ENCODE peak calls at places on chromosomes 13 and 19, in four cellular contexts. Z is stomach, N is A549, R is body of pancreas. C is an unnamed sample.

GRCh38 chr13:90416519-90416918 is 931.0 kb upstream of the MIR17HG start:
- DNase-seq in R (no peak), N (no peak), Z (no peak), C (peak; percentile 76)

GRCh38 chr19:42075364-42075615 is 676 bp upstream of the ZNF574 start:
- DNase-seq in R (no peak), N (no peak), Z (no peak), C (no peak)

GRCh38 chr13:38391341-38391740 is 41.7 kb downstream of the UFM1 start:
- DNase-seq in Z (no peak), N (no peak), R (no peak), C (no peak)

GRCh38 chr19:43438291-43439162 is 23.8 kb downstream of the TEX101 start:
- DNase-seq in R (peak; percentile 20), Z (peak; percentile 28), N (peak; percentile 36), C (peak; percentile 92)

GRCh38 chr13:49443327-49443688 is 556 bp downstream of the CAB39L start:
- DNase-seq in R (no peak), N (no peak), Z (no peak), C (no peak)

GRCh38 chr19:4328243-4328990 is 10.2 kb downstream of the STAP2 start:
- DNase-seq in Z (peak; percentile 96), R (peak; percentile 94), N (no peak), C (peak; percentile 95)

GRCh38 chr13:33639640-33640080 is 178.3 kb upstream of the RFC3 start:
- DNase-seq in R (no peak), Z (no peak), N (no peak), C (no peak)

GRCh38 chr13:34037636-34038325 is 219.8 kb downstream of the RFC3 start:
- DNase-seq in Z (no peak), R (no peak), N (no peak), C (no peak)

GRCh38 chr19:52270266-52270885 is 989 bp downstream of the ZNF766 start:
- DNase-seq in Z (no peak), N (peak; percentile 47), R (no peak), C (peak; percentile 33)

GRCh38 chr13:90448466-90449037 is 898.9 kb upstream of the MIR17HG start:
- DNase-seq in R (no peak), N (no peak), Z (no peak), C (no peak)

GRCh38 chr19:13100871-13101589 is 1.6 kb downstream of the LYL1 start:
- DNase-seq in N (no peak), R (no peak), Z (no peak), C (no peak)

GRCh38 chr19:49441210-49441959 is at the start of gene SLC17A7:
- DNase-seq in Z (no peak), R (no peak), N (peak; percentile 91), C (peak; percentile 71)

GRCh38 chr19:52936151-52936957 is 13.1 kb upstream of the ZNF888 start:
- DNase-seq in N (no peak), Z (peak; percentile 60), R (no peak), C (no peak)

GRCh38 chr19:7869453-7869909 is 4.7 kb downstream of the PRR36 start:
- DNase-seq in N (no peak), Z (peak; percentile 82), R (peak; percentile 81), C (peak; percentile 73)

GRCh38 chr13:21395953-21396352 is 63.1 kb downstream of the ZDHHC20 start:
- DNase-seq in Z (no peak), N (no peak), R (no peak), C (no peak)

GRCh38 chr19:29233591-29233990 is 20.6 kb upstream of the UQCRFS1 start:
- DNase-seq in Z (no peak), R (no peak), N (no peak), C (no peak)

GRCh38 chr13:98370806-98371553 is 193.9 kb upstream of the RNF113B start:
- DNase-seq in Z (peak; percentile 69), N (no peak), R (peak; percentile 52), C (peak; percentile 17)

GRCh38 chr13:38223093-38223492 is 126.6 kb upstream of the UFM1 start:
- DNase-seq in Z (no peak), R (no peak), N (no peak), C (peak; percentile 70)

GRCh38 chr19:12801466-12802266 is at the start of the genes PRDX2 and THSD8:
- DNase-seq in Z (peak; percentile 87), R (peak; percentile 88), N (no peak), C (peak; percentile 90)

DNA sequence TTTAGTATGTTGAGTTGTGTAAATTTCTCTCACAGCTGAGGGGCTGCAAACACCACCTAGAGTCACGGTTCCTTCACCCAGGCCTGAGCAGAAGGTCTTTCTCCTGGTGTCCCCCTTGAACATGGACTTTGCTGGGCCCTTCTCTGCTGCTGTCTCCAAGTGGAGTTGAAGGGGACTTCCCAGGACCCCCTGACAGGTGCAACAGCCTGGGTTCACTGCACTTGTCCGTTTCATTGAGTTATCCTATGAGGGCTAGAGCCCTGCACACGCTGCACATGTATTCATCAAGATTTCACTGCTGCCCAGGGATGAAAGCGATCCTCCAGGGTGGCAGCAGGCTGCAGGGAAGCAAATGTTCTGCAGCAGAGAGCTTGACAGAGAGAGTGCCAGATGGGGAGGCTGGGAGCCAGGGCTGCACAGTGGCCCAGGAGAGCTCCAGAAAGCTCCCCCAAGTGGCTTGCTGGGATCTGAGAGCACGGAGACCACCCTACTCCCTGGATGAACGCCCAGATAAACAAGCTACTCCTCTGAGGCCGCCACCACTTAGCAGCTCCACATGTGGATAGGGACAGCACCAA is 10.3 kb downstream of the TMEM272 start:
- DNase-seq in Z (no peak), N (no peak), R (no peak), C (peak; percentile 14)
- H3K4me1 ChIP-seq in Z (no peaks in the 10 kb centered on the region), N (no peaks in the 10 kb centered on the region), R (no peaks in the 10 kb centered on the region), C (no peaks in the 10 kb centered on the region)

GRCh38 chr13:97245011-97245410 is 22.9 kb downstream of the MBNL2 start:
- DNase-seq in N (no peak), R (no peak), Z (no peak), C (no peak)
- H3K4me1 ChIP-seq in N (peaks cover 71% of the 10 kb centered on the region), R (peaks cover 95% of the 10 kb centered on the region), Z (peaks cover 70% of the 10 kb centered on the region), C (peaks cover 28% of the 10 kb centered on the region)

DNA sequence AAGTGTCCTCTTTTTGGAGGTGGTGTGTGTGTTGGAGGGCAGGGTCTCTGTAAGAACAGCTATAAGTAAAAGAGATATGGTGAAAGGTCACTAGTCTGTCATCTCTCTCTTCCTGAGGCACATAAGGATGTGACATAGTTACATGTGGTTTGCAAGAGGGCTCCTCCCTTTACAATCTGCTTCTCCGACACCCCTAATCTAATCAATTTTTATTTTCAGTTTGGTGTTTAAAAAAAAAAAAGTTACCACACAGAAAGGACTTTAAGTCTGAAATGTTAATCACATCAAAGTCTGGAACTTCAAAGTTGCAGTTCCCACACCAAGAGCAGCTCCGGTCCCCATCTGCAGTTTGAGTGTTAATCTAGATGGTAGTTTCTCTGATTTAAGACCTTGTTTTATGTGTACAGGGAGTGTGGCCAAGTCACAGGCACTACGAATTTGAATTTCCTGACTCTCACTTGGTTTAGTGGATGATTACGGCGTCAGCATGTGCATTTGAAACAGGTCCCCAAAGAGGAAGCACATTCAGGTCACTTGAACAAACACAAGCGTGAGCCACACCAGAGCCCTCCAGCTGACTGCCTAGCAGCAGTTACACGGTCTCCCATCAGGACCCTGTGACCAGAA is 53.1 kb downstream of the FOXO1 start:
- DNase-seq in R (peak; percentile 34), Z (peak; percentile 56), N (no peak), C (no peak)
- H3K4me1 ChIP-seq in R (peaks cover 64% of the 10 kb centered on the region), Z (peaks cover 29% of the 10 kb centered on the region), N (no peaks in the 10 kb centered on the region), C (no peaks in the 10 kb centered on the region)

GRCh38 chr19:18433039-18433691 is 4.8 kb downstream of the ISYNA1 start:
- DNase-seq in N (no peak), R (no peak), Z (no peak), C (peak; percentile 87)
- H3K4me1 ChIP-seq in N (peaks cover 19% of the 10 kb centered on the region), R (peaks cover 38% of the 10 kb centered on the region), Z (peaks cover 66% of the 10 kb centered on the region), C (peaks cover 76% of the 10 kb centered on the region)

GRCh38 chr13:75423383-75423782 is 58.6 kb downstream of the TBC1D4 start:
- DNase-seq in R (no peak), N (no peak), Z (no peak), C (no peak)

GRCh38 chr13:75419656-75420055 is 62.3 kb downstream of the TBC1D4 start:
- DNase-seq in Z (no peak), R (no peak), N (no peak), C (no peak)

GRCh38 chr13:75421133-75421532 is 60.8 kb downstream of the TBC1D4 start:
- DNase-seq in R (no peak), N (no peak), Z (no peak), C (no peak)

GRCh38 chr13:75423946-75424345 is 58.0 kb downstream of the TBC1D4 start:
- DNase-seq in N (no peak), Z (no peak), R (no peak), C (no peak)

GRCh38 chr13:75421987-75422386 is 60.0 kb downstream of the TBC1D4 start:
- DNase-seq in N (no peak), Z (no peak), R (no peak), C (no peak)
- H3K4me1 ChIP-seq in N (peaks cover 18% of the 10 kb centered on the region), Z (peaks cover 15% of the 10 kb centered on the region), R (peaks cover 31% of the 10 kb centered on the region), C (no peaks in the 10 kb centered on the region)

DNA sequence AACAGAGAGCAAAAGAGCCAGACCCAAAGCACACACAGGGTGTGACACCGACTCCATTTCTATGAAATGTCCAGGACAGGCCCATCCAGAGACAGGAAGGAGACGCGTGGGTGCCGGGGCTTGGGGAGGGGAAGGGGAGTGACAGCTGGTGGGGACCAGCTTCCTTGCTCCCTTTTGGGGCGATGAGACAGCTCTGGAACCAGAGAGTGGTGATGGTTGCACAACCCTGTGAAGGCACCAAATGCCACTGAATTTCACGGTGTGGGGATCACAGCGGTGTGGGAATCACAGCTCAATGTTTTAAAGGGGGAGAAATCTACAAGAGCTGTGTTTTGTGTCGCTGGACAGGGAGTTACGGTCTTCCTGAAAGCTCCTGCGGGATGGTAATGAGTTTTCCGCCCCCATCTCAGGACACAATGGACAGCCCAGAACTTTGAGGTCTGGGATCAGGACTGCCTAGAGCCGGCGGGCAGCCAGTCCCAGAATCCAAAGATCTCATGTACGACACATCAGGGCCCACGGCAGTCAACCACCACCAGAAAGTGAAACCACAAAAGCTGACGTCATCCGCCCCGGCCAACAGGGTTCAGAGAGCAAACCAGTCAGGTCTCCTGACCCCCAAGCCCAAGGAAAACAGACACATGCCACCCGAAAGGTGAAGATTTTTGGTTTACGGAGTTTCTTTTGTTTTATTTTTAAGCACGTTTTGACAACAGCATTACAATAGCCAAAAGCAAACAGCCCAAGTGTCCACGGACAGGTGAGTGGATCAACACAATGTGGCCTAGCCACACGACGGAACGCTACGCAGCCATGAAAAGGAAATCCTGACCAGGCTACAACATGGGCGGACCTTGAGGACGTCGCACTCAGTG is 7.3 kb downstream of the SGTA start:
- DNase-seq in R (no peak), Z (peak; percentile 64), N (no peak), C (no peak)
- H3K4me1 ChIP-seq in R (peaks cover 4% of the 10 kb centered on the region), Z (peaks cover 33% of the 10 kb centered on the region), N (no peaks in the 10 kb centered on the region), C (no peaks in the 10 kb centered on the region)

C was measured in A673.